ENCODE peak calls at places on chromosomes 5 and 9, in nine cellular contexts. F is AG09319; U is mucosa of descending colon; I is GM13977; Q is fibroblast of pulmonary artery; T is CD8-positive, alpha-beta T cell; Z is bronchial epithelial cell; P is foreskin fibroblast; J is HCT116. A is an unnamed sample.

GRCh38 chr5:30040483-30041116 is 1152.9 kb upstream of the CDH6 start:
- DNase-seq in J (peak), U (no peak), T (no peak), F (peak), P (no peak), Q (peak), I (peak), Z (peak), A (no peak)

GRCh38 chr5:157607371-157608161 is 32.0 kb upstream of the ADAM19 start:
- DNase-seq in J (peak), I (no peak), T (peak), P (peak), Z (peak), Q (peak), U (no peak), F (no peak), A (no peak)

GRCh38 chr9:973295-973842 is 3.1 kb upstream of the DMRT3 start:
- DNase-seq in I (peak), Q (no peak), Z (no peak), J (no peak), P (no peak), T (no peak), F (no peak), U (no peak), A (no peak)

GRCh38 chr5:160450164-160450932 is 28.7 kb downstream of the PTTG1 start:
- DNase-seq in T (no peak), U (no peak), I (no peak), F (no peak), Z (no peak), P (no peak), J (no peak), Q (peak), A (no peak)

GRCh38 chr5:24510523-24510988 is 134.2 kb downstream of the CDH10 start:
- DNase-seq in J (no peak), F (no peak), T (no peak), U (no peak), Z (no peak), P (no peak), Q (no peak), I (no peak), A (no peak)

GRCh38 chr9:78874056-78874455 is 577.1 kb downstream of the PSAT1 start:
- DNase-seq in J (no peak), T (no peak), Q (no peak), Z (no peak), P (no peak), F (no peak), U (no peak), I (no peak), A (no peak)

GRCh38 chr5:121408778-121409177 is 442.9 kb upstream of the FTMT start:
- DNase-seq in Q (no peak), P (no peak), I (no peak), J (no peak), Z (no peak), U (no peak), F (no peak), T (no peak), A (no peak)

GRCh38 chr9:98570663-98571440 is 137.9 kb downstream of the GABBR2 start:
- DNase-seq in F (no peak), Q (no peak), U (no peak), I (no peak), J (no peak), P (no peak), T (no peak), Z (no peak), A (no peak)

GRCh38 chr5:15463231-15463630 is 36.7 kb upstream of the FBXL7 start:
- DNase-seq in I (no peak), J (no peak), Z (peak), F (no peak), Q (peak), P (peak), U (no peak), T (no peak), A (no peak)

GRCh38 chr9:68643901-68644809 is 60.9 kb upstream of the PIP5K1B start:
- DNase-seq in F (no peak), P (no peak), U (no peak), Z (no peak), J (no peak), T (no peak), Q (no peak), I (no peak), A (no peak)

GRCh38 chr5:145579336-145579735 is 255.8 kb downstream of the PRELID2 start:
- DNase-seq in Q (no peak), P (no peak), U (no peak), I (no peak), J (no peak), Z (no peak), T (no peak), F (no peak), A (no peak)

GRCh38 chr9:75588808-75589207 is 301.7 kb upstream of the PCSK5 start:
- DNase-seq in P (no peak), F (no peak), I (no peak), Q (no peak), J (no peak), T (no peak), U (no peak), Z (no peak), A (no peak)

GRCh38 chr5:76641514-76642120 is 18.4 kb upstream of the F2RL2 start:
- DNase-seq in Q (peak), U (peak), Z (peak), I (peak), J (peak), F (peak), T (peak), P (peak), A (peak)

GRCh38 chr9:101514056-101514455 is 19.6 kb upstream of the RNF20 start:
- DNase-seq in T (no peak), Q (peak), J (no peak), P (peak), Z (peak), I (no peak), F (no peak), U (no peak), A (no peak)

GRCh38 chr5:136364307-136364706 is 1.0 kb downstream of the TRPC7 start:
- DNase-seq in Z (no peak), T (no peak), I (no peak), J (no peak), P (no peak), Q (peak), U (no peak), F (no peak), A (no peak)

GRCh38 chr9:33107762-33108161 is 31.3 kb upstream of the SMU1 start:
- DNase-seq in P (no peak), Q (no peak), J (no peak), Z (peak), I (no peak), F (no peak), T (no peak), U (no peak), A (no peak)

DNA sequence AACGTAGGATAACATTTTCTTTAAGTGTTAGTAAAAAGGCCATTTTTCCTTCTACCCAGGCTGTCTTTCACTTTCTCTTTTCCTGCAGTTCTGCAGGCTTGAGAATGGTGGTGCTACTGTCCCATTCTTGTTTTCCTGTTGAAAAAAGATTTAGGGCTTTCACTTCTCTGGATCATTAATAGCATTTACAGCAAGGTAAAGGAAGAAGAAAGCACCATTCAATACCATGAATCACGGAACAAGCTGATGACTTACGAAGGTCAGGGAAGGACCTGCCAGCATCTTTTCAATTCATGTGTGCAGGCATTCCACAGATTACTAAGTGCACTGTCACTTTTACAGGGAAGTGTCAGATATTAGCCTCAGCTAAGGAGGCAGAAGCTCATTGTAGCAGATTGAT is 292.8 kb downstream of the YTHDC2 start:
- DNase-seq in F (no peak), U (no peak), Q (peak), I (no peak), T (no peak), Z (peak), J (no peak), P (peak), A (no peak)
- TF ChIP-seq CTCF in F (peak), U (no peak), Q (peak), I (no peak), T (no peak), Z (peak), J (peak), P (peak), A (no peak)

DNA sequence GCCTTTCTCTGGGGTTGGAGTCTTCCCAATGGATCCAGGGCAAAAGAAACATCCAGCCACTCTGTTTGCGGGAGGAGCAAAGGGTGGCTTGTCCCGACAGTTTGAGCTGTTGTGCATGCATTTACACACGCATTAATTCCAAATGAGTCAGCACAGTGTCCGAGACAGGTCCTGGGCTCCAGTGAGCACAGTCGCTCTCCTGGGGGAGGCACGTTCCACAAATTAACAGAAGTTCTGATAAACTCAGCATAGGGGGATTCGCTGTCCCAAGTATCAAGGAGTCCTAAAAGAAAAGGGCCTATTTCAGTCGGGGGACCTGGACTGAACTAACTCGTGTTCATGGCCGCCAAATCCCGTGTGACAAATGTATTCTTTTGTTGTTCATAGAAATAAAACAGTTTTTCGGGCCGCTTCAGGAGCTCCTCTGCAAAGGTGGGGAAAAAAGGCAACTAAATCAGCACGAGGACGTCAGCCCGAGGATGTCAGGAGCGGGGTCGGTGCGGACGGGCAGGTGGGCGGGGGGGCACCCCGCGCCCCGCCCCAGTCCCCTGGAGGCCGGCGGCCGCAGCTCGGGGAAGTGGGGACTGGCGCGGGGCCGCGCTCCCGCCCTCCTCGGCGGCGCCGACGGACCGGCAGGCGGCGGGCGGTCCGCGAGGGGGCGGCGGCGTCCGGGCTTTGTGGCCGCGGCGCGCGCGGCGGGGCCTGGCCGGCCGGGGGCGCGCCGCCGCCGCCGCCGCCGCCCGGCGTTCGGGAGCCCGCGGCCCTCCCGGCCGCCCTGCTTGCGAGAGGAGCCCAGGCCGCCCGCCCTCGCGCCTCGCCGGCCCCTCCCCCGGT is at the start of gene MSANTD3:
- DNase-seq in T (peak), Q (peak), Z (peak), P (peak), J (peak), U (peak), F (no peak), I (peak), A (no peak)
- TF ChIP-seq CTCF in T (no peak), Q (no peak), Z (no peak), P (no peak), J (no peak), U (no peak), F (no peak), I (peak), A (no peak)

GRCh38 chr9:124531115-124531514 is 23.9 kb upstream of the NR5A1 start:
- DNase-seq in J (no peak), P (no peak), Q (no peak), T (no peak), Z (no peak), F (no peak), I (no peak), U (no peak), A (no peak)

GRCh38 chr9:124537926-124538325 is 30.7 kb upstream of the NR5A1 start:
- DNase-seq in Z (peak), T (no peak), P (no peak), J (no peak), Q (no peak), I (no peak), F (no peak), U (peak), A (no peak)

GRCh38 chr9:124535846-124536245 is 28.6 kb upstream of the NR5A1 start:
- DNase-seq in F (no peak), P (no peak), U (no peak), Z (no peak), J (no peak), Q (no peak), T (no peak), I (no peak), A (no peak)

GRCh38 chr9:124530216-124530615 is 23.0 kb upstream of the NR5A1 start:
- DNase-seq in Q (no peak), P (no peak), I (no peak), Z (no peak), U (no peak), T (no peak), F (no peak), J (no peak), A (no peak)

GRCh38 chr9:124532897-124533296 is 25.7 kb upstream of the NR5A1 start:
- DNase-seq in U (no peak), J (no peak), Z (no peak), Q (no peak), I (no peak), P (no peak), T (no peak), F (no peak), A (no peak)
- TF ChIP-seq CTCF in U (no peak), J (peak), Z (no peak), Q (peak), I (no peak), P (no peak), T (no peak), F (no peak), A (no peak)

GRCh38 chr9:110170728-110171257 is 37.2 kb downstream of the C9orf152 start:
- DNase-seq in I (no peak), Q (no peak), P (no peak), U (no peak), T (no peak), J (no peak), Z (no peak), F (no peak), A (no peak)
- TF ChIP-seq CTCF in I (no peak), Q (no peak), P (no peak), U (no peak), T (no peak), J (no peak), Z (no peak), F (no peak), A (no peak)

GRCh38 chr9:105413486-105414068 is 34.3 kb upstream of the FSD1L start:
- DNase-seq in T (no peak), J (peak), I (no peak), F (peak), P (peak), Z (peak), Q (peak), U (peak), A (no peak)
- TF ChIP-seq CTCF in T (no peak), J (peak), I (peak), F (peak), P (peak), Z (peak), Q (peak), U (no peak), A (no peak)

GRCh38 chr5:57383093-57383861 is 99.3 kb downstream of the ACTBL2 start:
- DNase-seq in Q (peak), U (peak), J (peak), F (peak), P (peak), I (no peak), T (no peak), Z (peak), A (no peak)
- TF ChIP-seq CTCF in Q (peak), U (no peak), J (no peak), F (peak), P (peak), I (no peak), T (no peak), Z (peak), A (no peak)

A was measured in omental fat pad.